ENCODE peak calls at places on chromosome 19, in five cellular contexts. C, I, E, Z and K are unnamed samples.

GRCh38 chr19:5126498-5127223 is 157.7 kb downstream of the KDM4B start:
- DNase-seq in C (no peak), I (no peak), E (peak), Z (no peak), K (no peak)

GRCh38 chr19:48445256-48445605 is 552 bp upstream of the GRWD1 start:
- DNase-seq in C (no peak), I (no peak), E (no peak), Z (peak), K (peak)

GRCh38 chr19:17680235-17680722 is 7.9 kb downstream of the UNC13A start:
- DNase-seq in C (peak), I (peak), E (peak), Z (peak), K (peak)

GRCh38 chr19:18589380-18590272 is 1.0 kb downstream of the REX1BD start:
- DNase-seq in C (peak), I (peak), E (peak), Z (peak), K (peak)

GRCh38 chr19:58117841-58118575 is 20.0 kb upstream of the ZSCAN18 start:
- DNase-seq in C (no peak), I (no peak), E (peak), Z (no peak), K (no peak)

GRCh38 chr19:10258080-10258710 is 6.2 kb downstream of the MRPL4 start:
- DNase-seq in C (no peak), I (no peak), E (peak), Z (no peak), K (no peak)

GRCh38 chr19:3684817-3685410 is 15.4 kb downstream of the PIP5K1C start:
- DNase-seq in C (no peak), I (no peak), E (no peak), Z (no peak), K (no peak)

GRCh38 chr19:1105217-1105872 is 1.6 kb downstream of the GPX4 start:
- DNase-seq in C (no peak), I (no peak), E (peak), Z (no peak), K (no peak)

GRCh38 chr19:19530423-19530804 is 1.7 kb downstream of the YJEFN3 start:
- DNase-seq in C (no peak), I (no peak), E (peak), Z (no peak), K (no peak)

GRCh38 chr19:44848805-44849457 is 2.8 kb downstream of the NECTIN2 start:
- DNase-seq in C (no peak), I (no peak), E (no peak), Z (no peak), K (no peak)

GRCh38 chr19:48029431-48029830 is 14.4 kb downstream of the CABP5 start:
- DNase-seq in C (no peak), I (no peak), E (no peak), Z (no peak), K (no peak)

GRCh38 chr19:30662211-30662861 is 290.2 kb downstream of the ZNF536 start:
- DNase-seq in C (no peak), I (peak), E (no peak), Z (no peak), K (no peak)

GRCh38 chr19:17606786-17607185 is 51.3 kb downstream of the COLGALT1 start:
- DNase-seq in C (no peak), I (no peak), E (no peak), Z (no peak), K (no peak)

GRCh38 chr19:34220472-34221063 is 33.8 kb upstream of the GARRE1 start:
- DNase-seq in C (peak), I (peak), E (no peak), Z (peak), K (peak)

GRCh38 chr19:13705201-13705600 is 59.1 kb upstream of the MRI1 start:
- DNase-seq in C (no peak), I (no peak), E (no peak), Z (no peak), K (no peak)

GRCh38 chr19:29836409-29836825 is 24.6 kb downstream of the CCNE1 start:
- DNase-seq in C (no peak), I (no peak), E (no peak), Z (no peak), K (no peak)

GRCh38 chr19:8453616-8454015 is 8.8 kb downstream of the HNRNPM start:
- DNase-seq in C (no peak), I (no peak), E (no peak), Z (no peak), K (no peak)

GRCh38 chr19:2495130-2495641 is 19.3 kb downstream of the GADD45B start:
- DNase-seq in C (peak), I (peak), E (peak), Z (peak), K (peak)

GRCh38 chr19:3783660-3784584 is 2.3 kb downstream of the MATK start:
- DNase-seq in C (no peak), I (no peak), E (peak), Z (peak), K (no peak)

GRCh38 chr19:1019616-1019961 is 1.3 kb downstream of the TMEM259 start:
- DNase-seq in C (no peak), I (no peak), E (peak), Z (no peak), K (no peak)

GRCh38 chr19:4059931-4060620 is 6.6 kb downstream of the ZBTB7A start:
- DNase-seq in C (peak), I (peak), E (peak), Z (no peak), K (peak)

GRCh38 chr19:57665261-57665806 is 3.4 kb upstream of the ZSCAN4 start:
- DNase-seq in C (no peak), I (no peak), E (no peak), Z (no peak), K (no peak)

GRCh38 chr19:47110521-47111080 is 3.0 kb downstream of the ZC3H4 start:
- DNase-seq in C (no peak), I (no peak), E (no peak), Z (no peak), K (no peak)

GRCh38 chr19:38759590-38760003 is 13.7 kb downstream of the LGALS7 start:
- DNase-seq in C (peak), I (peak), E (no peak), Z (no peak), K (peak)

GRCh38 chr19:55097864-55098715 is 19.3 kb downstream of the PPP1R12C start:
- DNase-seq in C (no peak), I (no peak), E (no peak), Z (no peak), K (no peak)

GRCh38 chr19:56314018-56314583 is 538 bp downstream of the ZSCAN5A start:
- DNase-seq in C (no peak), I (no peak), E (no peak), Z (no peak), K (no peak)

GRCh38 chr19:57903298-57904174 is 12.9 kb downstream of the ZNF417 start:
- DNase-seq in C (no peak), I (no peak), E (no peak), Z (peak), K (no peak)

GRCh38 chr19:3479819-3480215 is 508 bp downstream of the SMIM24 start:
- DNase-seq in C (no peak), I (peak), E (no peak), Z (peak), K (no peak)

GRCh38 chr19:8525401-8525684 is 11.4 kb upstream of the ZNF414 start:
- DNase-seq in C (no peak), I (no peak), E (peak), Z (no peak), K (no peak)

GRCh38 chr19:48329167-48329891 is 4.0 kb downstream of the EMP3 start:
- DNase-seq in C (peak), I (no peak), E (no peak), Z (no peak), K (no peak)

GRCh38 chr19:17240855-17241399 is 4.8 kb downstream of the NR2F6 start:
- DNase-seq in C (no peak), I (no peak), E (no peak), Z (no peak), K (no peak)

GRCh38 chr19:56637976-56638555 is 4.9 kb upstream of the SMIM17 start:
- DNase-seq in C (no peak), I (peak), E (no peak), Z (peak), K (no peak)

GRCh38 chr19:3029070-3029923 is at the start of gene TLE2:
- DNase-seq in C (no peak), I (peak), E (peak), Z (no peak), K (no peak)

GRCh38 chr19:17686592-17687042 is 1.5 kb downstream of the UNC13A start:
- DNase-seq in C (no peak), I (no peak), E (peak), Z (peak), K (no peak)

GRCh38 chr19:11578342-11579142 is 1.1 kb upstream of the ACP5 start:
- DNase-seq in C (peak), I (peak), E (peak), Z (no peak), K (no peak)

GRCh38 chr19:53621885-53622710 is 9.7 kb upstream of the DPRX start:
- DNase-seq in C (no peak), I (no peak), E (no peak), Z (peak), K (no peak)

DNA sequence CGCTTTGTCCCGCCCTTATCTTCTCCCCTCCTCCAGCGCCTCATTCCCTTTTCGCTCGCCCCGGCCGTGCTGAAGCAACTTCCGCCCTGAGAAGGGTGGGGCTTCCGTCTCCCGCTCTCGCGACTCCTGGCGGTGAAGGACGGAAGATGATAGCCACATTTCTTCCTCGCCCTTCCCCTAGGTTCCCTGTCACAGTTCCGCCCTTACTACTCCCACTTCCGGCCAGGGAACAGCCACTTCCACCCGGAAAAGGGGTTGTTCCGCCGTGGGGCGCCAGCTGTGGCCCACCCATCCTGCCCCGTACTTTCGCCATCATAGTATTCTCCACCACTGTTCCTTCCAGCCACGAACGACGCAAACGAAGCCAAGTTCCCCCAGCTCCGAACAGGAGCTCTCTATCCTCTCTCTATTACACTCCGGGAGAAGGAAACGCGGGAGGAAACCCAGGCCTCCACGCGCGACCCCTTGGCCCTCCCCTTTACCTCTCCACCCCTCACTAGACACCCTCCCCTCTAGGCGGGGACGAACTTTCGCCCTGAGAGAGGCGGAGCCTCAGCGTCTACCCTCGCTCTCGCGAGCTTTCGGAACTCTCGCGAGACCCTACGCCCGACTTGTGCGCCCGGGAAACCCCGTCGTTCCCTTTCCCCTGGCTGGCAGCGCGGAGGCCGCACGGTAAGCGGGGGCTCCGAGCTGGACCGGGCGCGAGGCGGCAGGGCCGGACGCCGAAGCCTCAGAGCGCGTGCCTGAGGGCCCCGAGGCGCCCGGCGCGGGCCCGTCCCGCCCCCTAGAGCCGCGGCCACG is at the start of gene RPS19:
- DNase-seq in C (peak), I (peak), E (peak), Z (peak), K (peak)
- TF ChIP-seq EP300 in C (no peak), I (peak), E (peak), Z (peak), K (peak)

DNA sequence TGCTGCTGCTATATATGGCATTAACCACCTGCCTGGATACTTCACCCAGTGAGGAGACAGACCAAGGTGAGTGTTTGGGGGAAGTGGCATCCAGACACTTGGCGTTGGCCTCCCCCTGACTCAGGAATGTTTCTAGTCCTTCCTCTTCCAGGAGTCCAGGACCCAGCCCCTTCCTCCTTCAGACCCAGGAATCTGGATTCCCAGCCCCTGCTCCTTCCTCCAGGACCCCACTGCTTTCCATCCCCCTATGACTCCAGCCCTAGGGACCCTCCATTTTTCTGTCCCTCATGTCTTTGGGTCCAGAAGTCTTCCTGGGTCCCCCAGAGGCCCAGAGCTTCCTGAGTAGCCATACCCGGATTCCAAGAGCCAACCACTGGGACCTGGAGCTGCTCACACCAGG is 2.1 kb downstream of the PRRG2 start:
- DNase-seq in C (no peak), I (no peak), E (no peak), Z (no peak), K (no peak)
- TF ChIP-seq EP300 in C (no peak), I (no peak), E (no peak), Z (no peak), K (no peak)

DNA sequence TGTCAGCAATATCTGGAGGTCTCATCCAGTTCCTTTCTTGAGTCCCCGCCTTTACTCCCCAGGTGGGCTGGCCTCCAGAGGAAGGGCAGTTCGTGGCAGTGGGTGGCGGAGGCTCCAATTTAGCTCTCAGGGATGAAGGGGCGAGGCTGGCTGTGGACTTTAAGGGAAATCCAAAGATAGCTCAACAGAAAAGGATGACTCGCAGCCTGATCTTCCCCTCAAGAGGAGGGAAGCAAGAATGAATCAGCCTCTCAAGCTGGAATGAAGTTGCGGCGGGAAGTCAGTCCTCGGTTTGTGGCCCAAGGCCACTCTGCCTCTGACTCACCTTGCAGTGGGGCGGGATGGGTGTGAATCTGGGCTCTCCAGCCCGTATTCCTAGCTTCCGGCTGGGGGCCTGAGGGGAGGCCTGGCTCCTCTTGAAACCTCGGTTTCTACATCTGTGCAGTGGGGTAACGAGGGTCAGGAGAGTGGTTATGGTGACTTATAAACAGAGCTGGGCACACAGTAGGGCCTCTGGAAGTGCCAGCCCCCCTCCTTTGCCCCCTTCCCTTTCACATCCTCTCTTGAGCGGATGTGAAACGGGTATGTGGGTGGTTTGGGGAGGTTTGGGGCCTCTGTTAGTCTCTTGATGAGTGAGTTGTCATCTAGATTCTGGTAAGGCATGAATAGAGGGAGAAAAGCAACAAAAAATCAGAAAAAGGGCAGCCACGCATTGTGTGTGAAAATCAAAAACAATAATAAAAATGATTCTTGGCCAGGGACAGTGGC is 10.5 kb upstream of the SMG9 start:
- DNase-seq in C (peak), I (peak), E (no peak), Z (peak), K (no peak)
- TF ChIP-seq EP300 in C (no peak), I (no peak), E (no peak), Z (peak), K (no peak)

GRCh38 chr19:32405431-32406160 is at the start of gene DPY19L3:
- DNase-seq in C (peak), I (peak), E (peak), Z (peak), K (peak)
- TF ChIP-seq EP300 in C (no peak), I (no peak), E (peak), Z (no peak), K (peak)

GRCh38 chr19:6530385-6531162 is at the start of gene TNFSF9:
- DNase-seq in C (peak), I (peak), E (peak), Z (peak), K (peak)

GRCh38 chr19:6528544-6529121 is 2.2 kb upstream of the TNFSF9 start:
- DNase-seq in C (peak), I (no peak), E (no peak), Z (peak), K (no peak)

GRCh38 chr19:6529351-6529750 is 1.5 kb upstream of the TNFSF9 start:
- DNase-seq in C (no peak), I (no peak), E (no peak), Z (no peak), K (no peak)

GRCh38 chr19:6529937-6530384 is 865 bp upstream of the TNFSF9 start:
- DNase-seq in C (no peak), I (no peak), E (no peak), Z (no peak), K (no peak)

GRCh38 chr19:6527893-6528543 is 2.8 kb upstream of the TNFSF9 start:
- DNase-seq in C (no peak), I (no peak), E (no peak), Z (no peak), K (no peak)
- TF ChIP-seq EP300 in C (no peak), I (no peak), E (no peak), Z (no peak), K (no peak)